ENCODE peak calls at places on chromosome 19, in four cellular contexts. V is HEK293T, M is GM18507, T is osteocyte. J is an unnamed sample.

GRCh38 chr19:15640294-15640903 is at the start of gene CYP4F3:
- DNase-seq in V (no peak), M (no peak), T (peak), J (no peak)

GRCh38 chr19:39347332-39348227 is 5.4 kb downstream of the SAMD4B start:
- DNase-seq in V (no peak), M (no peak), T (no peak), J (no peak)

GRCh38 chr19:32392142-32392541 is 13.4 kb upstream of the DPY19L3 start:
- DNase-seq in V (no peak), M (no peak), T (no peak), J (no peak)

GRCh38 chr19:45526143-45526542 is 18.9 kb downstream of the VASP start:
- DNase-seq in V (peak), M (no peak), T (no peak), J (no peak)

GRCh38 chr19:15727724-15728123 is at the start of gene OR10H2:
- DNase-seq in V (no peak), M (no peak), T (no peak), J (no peak)

GRCh38 chr19:17835182-17836006 is 12.4 kb downstream of the JAK3 start:
- DNase-seq in V (no peak), M (no peak), T (no peak), J (no peak)

GRCh38 chr19:29446331-29446730 is 79.5 kb upstream of the VSTM2B start:
- DNase-seq in V (no peak), M (no peak), T (peak), J (no peak)

GRCh38 chr19:31220540-31220939 is 128.7 kb downstream of the TSHZ3 start:
- DNase-seq in V (peak), M (no peak), T (no peak), J (peak)

GRCh38 chr19:45498411-45499195 is at the start of gene PPM1N:
- DNase-seq in V (no peak), M (no peak), T (no peak), J (peak)

GRCh38 chr19:15516363-15516762 is 8.0 kb downstream of the CYP4F22 start:
- DNase-seq in V (no peak), M (no peak), T (no peak), J (no peak)

J was measured in T-cell.